ENCODE peak calls at places on chromosomes 2 and 18, in ten cellular contexts. I is adrenal gland, U is H1, T is stomach, G is fibroblast of lung, B is lung, W is left lung, S is upper lobe of right lung, Z is Peyer's patch, F is suprapubic skin. V is an unnamed sample.

GRCh38 chr18:59744271-59744721 is 47.1 kb upstream of the CCBE1 start:
- DNase-seq in G (peak; percentile 98), W (no peak), S (no peak), I (peak; percentile 30), U (no peak), Z (no peak), B (no peak), T (no peak), F (no peak), V (no peak)

GRCh38 chr2:57890462-57890861 is 156.1 kb upstream of the VRK2 start:
- DNase-seq in U (no peak), T (no peak), W (no peak), B (no peak), I (peak; percentile 17), Z (no peak), S (no peak), G (peak; percentile 45), F (no peak), V (no peak)

GRCh38 chr18:10754128-10754527 is 228.3 kb downstream of the NAPG start:
- DNase-seq in W (no peak), T (no peak), Z (no peak), B (no peak), S (no peak), F (no peak), I (no peak), U (no peak), G (no peak), V (no peak)

GRCh38 chr2:42755161-42755900 is 8.6 kb downstream of the OXER1 start:
- DNase-seq in T (no peak), Z (no peak), I (no peak), G (peak; percentile 6), W (peak; percentile 54), B (no peak), S (no peak), U (no peak), F (no peak), V (no peak)

GRCh38 chr2:9778012-9778411 is 65.3 kb upstream of the TAF1B start:
- DNase-seq in I (no peak), U (no peak), S (no peak), B (no peak), W (no peak), G (no peak), T (no peak), F (peak; percentile 76), Z (peak; percentile 77), V (no peak)

GRCh38 chr2:238916875-238917590 is 69.1 kb downstream of the TWIST2 start:
- DNase-seq in Z (peak; percentile 37), W (peak; percentile 69), S (peak; percentile 58), U (no peak), G (peak; percentile 46), T (no peak), I (no peak), B (no peak), F (peak; percentile 69), V (no peak)

GRCh38 chr2:23673830-23674679 is 252.9 kb downstream of the ATAD2B start:
- DNase-seq in I (peak; percentile 33), Z (no peak), F (no peak), W (peak; percentile 46), T (no peak), G (no peak), B (no peak), S (no peak), U (peak; percentile 70), V (no peak)

GRCh38 chr18:26017929-26018328 is 72.5 kb downstream of the SS18 start:
- DNase-seq in U (no peak), Z (no peak), F (no peak), W (no peak), I (no peak), S (no peak), G (no peak), B (no peak), T (no peak), V (no peak)

GRCh38 chr18:24136967-24137373 is 1.9 kb upstream of the CABYR start:
- DNase-seq in W (no peak), Z (no peak), G (peak; percentile 44), S (no peak), U (no peak), I (no peak), F (no peak), T (no peak), B (no peak), V (no peak)

GRCh38 chr2:40230717-40231300 is 221.1 kb downstream of the SLC8A1 start:
- DNase-seq in F (no peak), I (no peak), Z (no peak), T (no peak), B (no peak), U (no peak), W (no peak), G (no peak), S (no peak), V (no peak)

GRCh38 chr2:231512222-231512621 is 18.0 kb downstream of the NMUR1 start:
- DNase-seq in Z (no peak), T (no peak), G (peak; percentile 31), W (no peak), B (no peak), I (no peak), U (no peak), F (no peak), S (peak; percentile 45), V (peak; percentile 48)

GRCh38 chr18:11324956-11325873 is 175.8 kb upstream of the PIEZO2 start:
- DNase-seq in G (peak; percentile 94), S (no peak), F (no peak), B (no peak), I (no peak), Z (no peak), T (no peak), U (no peak), W (no peak), V (no peak)

GRCh38 chr2:196249860-196250259 is 78.5 kb upstream of the STK17B start:
- DNase-seq in I (no peak), T (no peak), F (no peak), U (no peak), B (peak; percentile 56), W (no peak), Z (no peak), S (no peak), G (peak; percentile 82), V (no peak)
- H3K4me1 ChIP-seq in I (no peaks in the 10 kb centered on the region), T (peaks cover 7% of the 10 kb centered on the region), F (peaks cover 24% of the 10 kb centered on the region), U (no peaks in the 10 kb centered on the region), B (peaks cover 5% of the 10 kb centered on the region), W (peaks cover 48% of the 10 kb centered on the region), Z (no peaks in the 10 kb centered on the region), S (peaks cover 17% of the 10 kb centered on the region), G (peaks cover 6% of the 10 kb centered on the region), V (peaks cover 9% of the 10 kb centered on the region)

DNA sequence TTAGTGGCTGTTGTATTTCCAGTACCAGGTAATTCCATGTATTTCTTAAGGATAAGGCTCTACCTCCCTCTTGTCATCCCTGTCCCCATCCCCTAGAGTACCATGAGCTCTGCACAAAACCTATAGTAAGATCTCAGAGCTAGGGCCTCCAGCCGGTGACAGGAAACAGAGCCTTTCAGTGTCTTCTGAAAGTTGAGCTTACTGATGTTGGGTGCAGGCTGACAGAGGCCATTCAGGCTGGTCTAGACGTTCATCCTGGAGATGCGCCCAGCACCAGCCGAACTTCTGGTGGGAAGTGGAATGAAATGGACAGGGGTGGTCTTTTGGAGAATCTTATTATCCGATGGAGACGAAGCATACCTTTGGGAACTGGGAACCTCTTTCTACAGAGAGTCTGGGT is 16.7 kb upstream of the LYPD6B start:
- DNase-seq in W (no peak), S (no peak), F (no peak), Z (no peak), T (no peak), I (no peak), U (peak; percentile 33), G (no peak), B (no peak), V (no peak)
- H3K4me3 ChIP-seq in W (no peak overlapping the region), S (no peak overlapping the region), F (no peak overlapping the region), Z (no peak overlapping the region), T (no peak overlapping the region), I (no peak overlapping the region), U (no peak overlapping the region), G (no peak overlapping the region), B (no peak overlapping the region), V (no peak overlapping the region)

GRCh38 chr18:7447629-7448028 is 119.5 kb upstream of the PTPRM start:
- DNase-seq in W (no peak), U (no peak), S (no peak), Z (no peak), B (no peak), T (no peak), F (no peak), I (no peak), G (no peak), V (no peak)

GRCh38 chr18:7457276-7457675 is 109.8 kb upstream of the PTPRM start:
- DNase-seq in F (no peak), B (no peak), G (no peak), I (no peak), U (no peak), S (no peak), Z (no peak), W (no peak), T (no peak), V (no peak)

GRCh38 chr18:7454429-7454828 is 112.7 kb upstream of the PTPRM start:
- DNase-seq in I (no peak), S (no peak), T (no peak), W (no peak), U (no peak), G (no peak), B (no peak), F (no peak), Z (no peak), V (no peak)

DNA sequence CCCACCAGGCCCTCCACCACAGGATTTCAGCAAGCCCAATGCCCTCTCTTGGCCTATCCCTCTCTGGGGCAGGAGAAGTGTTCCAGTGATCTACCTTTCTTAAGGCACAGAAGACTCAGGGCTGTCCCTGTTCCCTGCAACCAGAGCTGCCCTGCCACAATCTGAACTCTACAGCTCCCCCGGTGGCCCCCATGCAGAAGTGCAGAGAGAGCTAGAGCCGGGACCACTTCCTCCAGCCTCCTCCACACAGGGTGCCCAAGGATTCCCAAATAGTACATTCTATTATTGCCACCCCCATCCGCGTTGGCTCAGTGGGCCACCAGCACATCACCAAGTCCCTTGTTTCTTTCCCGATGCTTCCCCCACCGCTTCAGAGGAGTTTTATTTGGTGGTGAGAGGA is 114.8 kb upstream of the PTPRM start:
- DNase-seq in I (peak; percentile 35), S (no peak), T (no peak), Z (no peak), G (no peak), W (no peak), U (peak; percentile 71), B (no peak), F (no peak), V (peak; percentile 15)
- TF ChIP-seq CTCF in I (peak; percentile 57), S (peak; percentile 68), T (peak; percentile 47), Z (peak; percentile 30), G (peak; percentile 43), W (peak; percentile 63), U (peak; percentile 61), B (peak; percentile 4), F (peak; percentile 66), V (peak; percentile 29)

DNA sequence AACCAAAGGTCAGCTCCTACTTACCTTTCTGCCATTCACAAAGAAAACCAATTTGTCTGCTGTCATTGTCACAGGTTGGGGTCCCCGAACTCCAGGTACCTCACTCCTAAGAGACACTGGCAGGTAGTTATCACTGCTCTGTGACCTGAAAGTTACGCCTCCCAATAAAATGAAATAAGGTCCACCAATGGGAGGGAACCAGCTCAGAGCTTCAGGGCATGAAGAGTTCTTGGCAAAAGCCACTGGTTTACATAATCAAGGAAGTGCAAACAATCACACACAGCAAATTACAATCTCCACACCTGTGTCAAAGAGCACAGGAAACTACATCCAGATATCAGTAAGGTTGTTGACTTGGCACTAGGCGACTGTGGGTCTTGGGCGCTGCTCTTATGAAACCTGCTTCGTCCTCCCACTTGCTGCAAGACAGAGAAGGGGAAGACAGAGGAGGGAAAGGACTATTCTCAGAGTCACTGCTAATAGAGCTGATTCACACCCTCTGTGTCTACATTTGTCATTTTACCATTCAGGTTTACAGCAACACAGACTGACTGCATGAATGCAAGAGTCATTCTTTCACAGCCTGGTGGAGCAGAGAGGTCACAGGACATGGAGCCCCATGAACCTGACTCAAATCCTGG is at the start of gene XDH:
- DNase-seq in G (no peak), B (no peak), U (no peak), F (no peak), Z (no peak), S (no peak), W (no peak), T (peak; percentile 59), I (no peak), V (no peak)
- H3K4me1 ChIP-seq in G (no peaks in the 10 kb centered on the region), B (peaks cover 2% of the 10 kb centered on the region), U (no peaks in the 10 kb centered on the region), F (peaks cover 13% of the 10 kb centered on the region), Z (no peaks in the 10 kb centered on the region), S (no peaks in the 10 kb centered on the region), W (no peaks in the 10 kb centered on the region), T (peaks cover 15% of the 10 kb centered on the region), I (no peaks in the 10 kb centered on the region), V (no peaks in the 10 kb centered on the region)

V was measured in BE2C.